ENCODE peak calls at places on chromosome X, in nine cellular contexts. One of them, this sample, is unnamed.

GRCh38 chrX:38903093-38903492 is 101.8 kb downstream of the MID1IP1 start:
- DNase-seq in spleen: no peak
- DNase-seq in fibroblast of pulmonary artery: no peak
- DNase-seq in adrenal gland: no peak
- DNase-seq in AG10803: no peak
- DNase-seq in BJ: no peak
- DNase-seq in tibial nerve: no peak
- DNase-seq in endothelial cell: no peak
- DNase-seq in B cell: no peak
- DNase-seq in this sample: no peak

GRCh38 chrX:112043997-112044396 is 38.6 kb downstream of the TRPC5 start:
- DNase-seq in spleen: no peak
- DNase-seq in fibroblast of pulmonary artery: peak
- DNase-seq in adrenal gland: no peak
- DNase-seq in AG10803: no peak
- DNase-seq in BJ: no peak
- DNase-seq in tibial nerve: no peak
- DNase-seq in endothelial cell: peak
- DNase-seq in B cell: no peak
- DNase-seq in this sample: no peak

GRCh38 chrX:49754238-49754857 is 58.6 kb upstream of the PAGE1 start:
- DNase-seq in spleen: no peak
- DNase-seq in fibroblast of pulmonary artery: peak
- DNase-seq in adrenal gland: peak
- DNase-seq in AG10803: peak
- DNase-seq in BJ: no peak
- DNase-seq in tibial nerve: peak
- DNase-seq in endothelial cell: peak
- DNase-seq in B cell: no peak
- DNase-seq in this sample: no peak

GRCh38 chrX:115147220-115147619 is 42.0 kb upstream of the RBMXL3 start:
- DNase-seq in spleen: no peak
- DNase-seq in fibroblast of pulmonary artery: peak
- DNase-seq in adrenal gland: no peak
- DNase-seq in AG10803: peak
- DNase-seq in BJ: no peak
- DNase-seq in tibial nerve: no peak
- DNase-seq in endothelial cell: no peak
- DNase-seq in B cell: no peak
- DNase-seq in this sample: no peak

GRCh38 chrX:8201896-8202331 is 30.8 kb upstream of the VCX2 start:
- DNase-seq in spleen: no peak
- DNase-seq in fibroblast of pulmonary artery: peak
- DNase-seq in adrenal gland: no peak
- DNase-seq in AG10803: no peak
- DNase-seq in BJ: no peak
- DNase-seq in tibial nerve: no peak
- DNase-seq in endothelial cell: no peak
- DNase-seq in B cell: no peak
- DNase-seq in this sample: no peak

GRCh38 chrX:151098996-151099395 is 77.4 kb upstream of the GPR50 start:
- DNase-seq in spleen: no peak
- DNase-seq in fibroblast of pulmonary artery: no peak
- DNase-seq in adrenal gland: peak
- DNase-seq in AG10803: no peak
- DNase-seq in BJ: no peak
- DNase-seq in tibial nerve: no peak
- DNase-seq in endothelial cell: no peak
- DNase-seq in B cell: no peak
- DNase-seq in this sample: no peak

GRCh38 chrX:129982300-129983246 is at the start of gene BCORL1:
- DNase-seq in spleen: peak
- DNase-seq in fibroblast of pulmonary artery: peak
- DNase-seq in adrenal gland: peak
- DNase-seq in AG10803: peak
- DNase-seq in BJ: peak
- DNase-seq in tibial nerve: peak
- DNase-seq in endothelial cell: peak
- DNase-seq in B cell: peak
- DNase-seq in this sample: peak

GRCh38 chrX:151870603-151871002 is 42.1 kb upstream of the MAGEA4 start:
- DNase-seq in spleen: no peak
- DNase-seq in fibroblast of pulmonary artery: peak
- DNase-seq in adrenal gland: peak
- DNase-seq in AG10803: peak
- DNase-seq in BJ: peak
- DNase-seq in tibial nerve: no peak
- DNase-seq in endothelial cell: no peak
- DNase-seq in B cell: no peak
- DNase-seq in this sample: no peak

GRCh38 chrX:31547416-31547815 is 475.6 kb upstream of the FTHL17 start:
- DNase-seq in spleen: no peak
- DNase-seq in fibroblast of pulmonary artery: no peak
- DNase-seq in adrenal gland: no peak
- DNase-seq in AG10803: peak
- DNase-seq in BJ: no peak
- DNase-seq in tibial nerve: no peak
- DNase-seq in endothelial cell: no peak
- DNase-seq in B cell: no peak
- DNase-seq in this sample: no peak

GRCh38 chrX:23982891-23983290 is 44.1 kb downstream of the KLHL15 start:
- DNase-seq in spleen: no peak
- DNase-seq in fibroblast of pulmonary artery: no peak
- DNase-seq in adrenal gland: no peak
- DNase-seq in AG10803: no peak
- DNase-seq in BJ: no peak
- DNase-seq in tibial nerve: no peak
- DNase-seq in endothelial cell: no peak
- DNase-seq in B cell: no peak
- DNase-seq in this sample: no peak

GRCh38 chrX:14357314-14357713 is 172.0 kb upstream of the GLRA2 start:
- DNase-seq in spleen: no peak
- DNase-seq in fibroblast of pulmonary artery: no peak
- DNase-seq in adrenal gland: no peak
- DNase-seq in AG10803: no peak
- DNase-seq in BJ: no peak
- DNase-seq in tibial nerve: no peak
- DNase-seq in endothelial cell: no peak
- DNase-seq in B cell: no peak
- DNase-seq in this sample: no peak

GRCh38 chrX:41837270-41837944 is 85.9 kb downstream of the CASK start:
- DNase-seq in spleen: no peak
- DNase-seq in fibroblast of pulmonary artery: no peak
- DNase-seq in adrenal gland: no peak
- DNase-seq in AG10803: no peak
- DNase-seq in BJ: no peak
- DNase-seq in tibial nerve: no peak
- DNase-seq in endothelial cell: no peak
- DNase-seq in B cell: no peak
- DNase-seq in this sample: no peak

GRCh38 chrX:124274438-124275166 is 57.9 kb upstream of the TEX13D start:
- DNase-seq in spleen: no peak
- DNase-seq in fibroblast of pulmonary artery: no peak
- DNase-seq in adrenal gland: no peak
- DNase-seq in AG10803: no peak
- DNase-seq in BJ: no peak
- DNase-seq in tibial nerve: no peak
- DNase-seq in endothelial cell: no peak
- DNase-seq in B cell: no peak
- DNase-seq in this sample: no peak

GRCh38 chrX:106902684-106903083 is 457 bp downstream of the RIPPLY1 start:
- DNase-seq in spleen: no peak
- DNase-seq in fibroblast of pulmonary artery: no peak
- DNase-seq in adrenal gland: no peak
- DNase-seq in AG10803: no peak
- DNase-seq in BJ: no peak
- DNase-seq in tibial nerve: no peak
- DNase-seq in endothelial cell: no peak
- DNase-seq in B cell: no peak
- DNase-seq in this sample: no peak

GRCh38 chrX:141468940-141469339 is 115.6 kb downstream of the SPANXA1 start:
- DNase-seq in spleen: no peak
- DNase-seq in fibroblast of pulmonary artery: peak
- DNase-seq in adrenal gland: no peak
- DNase-seq in AG10803: peak
- DNase-seq in BJ: peak
- DNase-seq in tibial nerve: no peak
- DNase-seq in endothelial cell: no peak
- DNase-seq in B cell: no peak
- DNase-seq in this sample: no peak

GRCh38 chrX:13110427-13111324 is 66.3 kb upstream of the FAM9C start:
- DNase-seq in spleen: no peak
- DNase-seq in fibroblast of pulmonary artery: peak
- DNase-seq in adrenal gland: peak
- DNase-seq in AG10803: peak
- DNase-seq in BJ: peak
- DNase-seq in tibial nerve: peak
- DNase-seq in endothelial cell: no peak
- DNase-seq in B cell: no peak
- DNase-seq in this sample: no peak

GRCh38 chrX:141402897-141403610 is 160.7 kb upstream of the SPANXC start:
- DNase-seq in spleen: no peak
- DNase-seq in fibroblast of pulmonary artery: no peak
- DNase-seq in adrenal gland: no peak
- DNase-seq in AG10803: no peak
- DNase-seq in BJ: no peak
- DNase-seq in tibial nerve: no peak
- DNase-seq in endothelial cell: no peak
- DNase-seq in B cell: no peak
- DNase-seq in this sample: no peak

DNA sequence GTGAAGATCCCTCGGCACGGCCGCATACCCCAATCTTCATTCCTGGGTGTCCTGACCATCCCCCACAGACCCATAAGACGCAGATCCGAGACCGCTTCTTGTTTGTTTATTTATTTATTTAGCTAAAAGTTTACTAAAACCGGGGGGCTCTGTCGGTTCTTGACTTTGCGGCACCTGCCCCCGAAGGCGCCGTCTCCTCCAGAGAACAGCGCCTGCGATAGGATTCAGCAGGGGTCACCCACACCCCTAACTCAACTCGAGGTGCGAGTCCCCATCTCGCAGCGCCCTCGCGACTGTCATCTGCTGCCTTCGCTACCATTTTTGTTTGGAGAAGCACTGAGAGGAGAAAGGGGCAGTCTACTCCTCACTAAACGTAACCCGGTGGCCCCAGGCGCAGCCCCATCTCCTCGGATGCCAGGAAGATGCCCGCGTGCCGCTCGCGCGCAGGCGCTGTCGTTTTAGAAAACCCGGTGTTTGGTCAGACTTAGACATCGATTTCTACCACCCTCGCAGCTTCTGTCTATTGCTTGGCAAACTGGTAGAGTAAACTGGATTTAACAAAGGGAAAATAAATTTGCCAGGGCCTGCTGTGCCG is 18.9 kb upstream of the GPR101 start:
- DNase-seq in spleen: peak
- DNase-seq in fibroblast of pulmonary artery: no peak
- DNase-seq in adrenal gland: no peak
- DNase-seq in AG10803: no peak
- DNase-seq in BJ: no peak
- DNase-seq in tibial nerve: no peak
- DNase-seq in endothelial cell: peak
- DNase-seq in B cell: no peak
- DNase-seq in this sample: no peak
- TF ChIP-seq CTCF in spleen: peak
- TF ChIP-seq CTCF in fibroblast of pulmonary artery: no peak
- TF ChIP-seq CTCF in adrenal gland: no peak
- TF ChIP-seq CTCF in AG10803: no peak
- TF ChIP-seq CTCF in BJ: no peak
- TF ChIP-seq CTCF in tibial nerve: no peak
- TF ChIP-seq CTCF in endothelial cell: peak
- TF ChIP-seq CTCF in B cell: peak
- TF ChIP-seq CTCF in this sample: peak

GRCh38 chrX:149487292-149487691 is 17.8 kb downstream of the IDS start:
- DNase-seq in spleen: no peak
- DNase-seq in fibroblast of pulmonary artery: no peak
- DNase-seq in adrenal gland: no peak
- DNase-seq in AG10803: no peak
- DNase-seq in BJ: no peak
- DNase-seq in tibial nerve: no peak
- DNase-seq in endothelial cell: no peak
- DNase-seq in B cell: no peak
- DNase-seq in this sample: no peak
- TF ChIP-seq CTCF in spleen: no peak
- TF ChIP-seq CTCF in fibroblast of pulmonary artery: peak
- TF ChIP-seq CTCF in adrenal gland: no peak
- TF ChIP-seq CTCF in AG10803: peak
- TF ChIP-seq CTCF in BJ: peak
- TF ChIP-seq CTCF in tibial nerve: no peak
- TF ChIP-seq CTCF in endothelial cell: no peak
- TF ChIP-seq CTCF in B cell: peak
- TF ChIP-seq CTCF in this sample: no peak

DNA sequence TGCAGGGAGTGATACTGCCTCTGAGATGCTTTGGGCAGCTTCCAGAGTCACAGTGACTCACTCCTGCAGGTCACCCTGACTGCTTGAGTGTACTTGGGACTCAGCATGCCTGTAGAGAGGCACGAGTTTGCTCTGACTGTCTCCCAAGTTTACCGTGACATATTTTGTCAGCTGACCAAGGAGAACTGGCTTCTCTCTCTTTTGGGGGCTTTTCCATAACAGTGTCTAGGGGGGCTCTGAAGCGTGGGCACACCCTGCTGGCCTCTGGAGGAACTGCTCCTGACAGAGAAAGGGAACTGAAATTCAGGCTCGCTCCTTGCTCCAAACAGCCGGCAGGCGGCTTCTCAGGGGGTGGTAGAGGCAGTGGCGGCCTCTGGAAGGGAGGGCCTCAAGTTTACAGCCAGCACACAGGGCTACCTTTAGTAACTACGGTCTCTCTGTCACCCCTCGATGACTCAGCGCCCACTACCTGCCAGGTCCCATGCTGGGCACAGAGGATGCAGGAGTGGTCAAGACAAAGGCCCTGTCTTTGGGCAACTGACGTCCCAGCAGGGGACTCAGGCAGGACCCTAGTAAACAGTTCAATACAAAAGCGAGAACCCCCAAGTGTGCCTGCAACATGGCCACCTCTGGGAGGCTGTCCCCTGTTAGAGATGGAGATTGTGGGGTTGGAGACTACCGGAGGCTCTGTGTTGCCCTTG is 17.8 kb downstream of the ZNF185 start:
- DNase-seq in spleen: no peak
- DNase-seq in fibroblast of pulmonary artery: peak
- DNase-seq in adrenal gland: peak
- DNase-seq in AG10803: no peak
- DNase-seq in BJ: no peak
- DNase-seq in tibial nerve: no peak
- DNase-seq in endothelial cell: peak
- DNase-seq in B cell: peak
- DNase-seq in this sample: no peak
- TF ChIP-seq CTCF in spleen: peak
- TF ChIP-seq CTCF in fibroblast of pulmonary artery: peak
- TF ChIP-seq CTCF in adrenal gland: peak
- TF ChIP-seq CTCF in AG10803: peak
- TF ChIP-seq CTCF in BJ: peak
- TF ChIP-seq CTCF in tibial nerve: peak
- TF ChIP-seq CTCF in endothelial cell: peak
- TF ChIP-seq CTCF in B cell: peak
- TF ChIP-seq CTCF in this sample: peak

DNA sequence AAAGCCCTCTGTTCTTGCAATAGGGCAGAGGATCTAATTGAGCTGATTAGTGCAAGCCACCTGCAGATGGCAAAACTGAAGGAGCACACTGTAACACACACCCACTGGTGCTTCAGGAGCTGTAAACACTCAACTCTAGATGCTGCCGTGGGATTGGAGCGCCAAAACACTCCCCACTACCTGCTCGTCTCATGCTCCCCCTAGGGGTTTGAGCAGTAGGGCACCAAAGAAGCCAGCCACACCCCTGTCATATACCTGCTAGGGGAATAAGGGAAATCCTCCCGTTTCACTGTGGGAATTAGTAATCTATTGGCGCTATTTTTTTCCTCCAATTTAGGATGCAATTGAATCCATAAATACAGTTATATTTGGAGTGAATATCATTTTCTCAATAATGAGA is 360.2 kb downstream of the GLUD2 start:
- DNase-seq in spleen: no peak
- DNase-seq in fibroblast of pulmonary artery: no peak
- DNase-seq in adrenal gland: no peak
- DNase-seq in AG10803: no peak
- DNase-seq in BJ: no peak
- DNase-seq in tibial nerve: no peak
- DNase-seq in endothelial cell: no peak
- DNase-seq in B cell: no peak
- DNase-seq in this sample: no peak
- TF ChIP-seq CTCF in spleen: no peak
- TF ChIP-seq CTCF in fibroblast of pulmonary artery: no peak
- TF ChIP-seq CTCF in adrenal gland: no peak
- TF ChIP-seq CTCF in AG10803: no peak
- TF ChIP-seq CTCF in BJ: no peak
- TF ChIP-seq CTCF in tibial nerve: no peak
- TF ChIP-seq CTCF in endothelial cell: no peak
- TF ChIP-seq CTCF in B cell: no peak
- TF ChIP-seq CTCF in this sample: no peak